ENCODE peak calls at places on chromosome 12, in nine cellular contexts. One of them, this sample, is unnamed.

GRCh38 chr12:121107681-121108080 is 25.0 kb upstream of the P2RX7 start:
- DNase-seq in left cardiac atrium: no peak
- DNase-seq in GM12865: no peak
- DNase-seq in right lobe of liver: no peak
- DNase-seq in Right ventricle myocardium inferior: no peak
- DNase-seq in head of caudate nucleus: no peak
- DNase-seq in activated CD4-positive, alpha-beta T cell treated with anti-CD3 and anti-CD28 coated beads, Interleukin-2, amount 10 ng/mL, durations not matched to agents 7 days and 5 days: no peak
- DNase-seq in EL: peak; percentile 70
- DNase-seq in endothelial cell: no peak
- DNase-seq in this sample: no peak

GRCh38 chr12:93167841-93168492 is 209.8 kb upstream of the NUDT4 start:
- DNase-seq in head of caudate nucleus: no peak
- DNase-seq in activated CD4-positive, alpha-beta T cell treated with anti-CD3 and anti-CD28 coated beads, Interleukin-2, amount 10 ng/mL, durations not matched to agents 7 days and 5 days: no peak
- DNase-seq in right lobe of liver: no peak
- DNase-seq in left cardiac atrium: no peak
- DNase-seq in endothelial cell: no peak
- DNase-seq in GM12865: peak; percentile 89
- DNase-seq in Right ventricle myocardium inferior: no peak
- DNase-seq in EL: no peak
- DNase-seq in this sample: no peak

GRCh38 chr12:117168976-117169375 is 21.3 kb downstream of the FBXO21 start:
- DNase-seq in endothelial cell: no peak
- DNase-seq in right lobe of liver: no peak
- DNase-seq in GM12865: no peak
- DNase-seq in EL: no peak
- DNase-seq in activated CD4-positive, alpha-beta T cell treated with anti-CD3 and anti-CD28 coated beads, Interleukin-2, amount 10 ng/mL, durations not matched to agents 7 days and 5 days: no peak
- DNase-seq in left cardiac atrium: no peak
- DNase-seq in head of caudate nucleus: no peak
- DNase-seq in Right ventricle myocardium inferior: no peak
- DNase-seq in this sample: no peak

GRCh38 chr12:54071942-54072341 is 18.3 kb downstream of the HOXC4 start:
- DNase-seq in GM12865: no peak
- DNase-seq in head of caudate nucleus: no peak
- DNase-seq in endothelial cell: no peak
- DNase-seq in activated CD4-positive, alpha-beta T cell treated with anti-CD3 and anti-CD28 coated beads, Interleukin-2, amount 10 ng/mL, durations not matched to agents 7 days and 5 days: no peak
- DNase-seq in right lobe of liver: no peak
- DNase-seq in left cardiac atrium: no peak
- DNase-seq in EL: no peak
- DNase-seq in Right ventricle myocardium inferior: no peak
- DNase-seq in this sample: no peak

GRCh38 chr12:26239508-26240328 is 44.3 kb downstream of the SSPN start:
- DNase-seq in endothelial cell: no peak
- DNase-seq in activated CD4-positive, alpha-beta T cell treated with anti-CD3 and anti-CD28 coated beads, Interleukin-2, amount 10 ng/mL, durations not matched to agents 7 days and 5 days: no peak
- DNase-seq in Right ventricle myocardium inferior: no peak
- DNase-seq in left cardiac atrium: peak; percentile 85
- DNase-seq in GM12865: no peak
- DNase-seq in head of caudate nucleus: peak; percentile 50
- DNase-seq in right lobe of liver: no peak
- DNase-seq in EL: peak; percentile 89
- DNase-seq in this sample: no peak

GRCh38 chr12:108119126-108119973 is 9.7 kb upstream of the WSCD2 start:
- DNase-seq in endothelial cell: no peak
- DNase-seq in head of caudate nucleus: no peak
- DNase-seq in Right ventricle myocardium inferior: no peak
- DNase-seq in right lobe of liver: no peak
- DNase-seq in EL: no peak
- DNase-seq in left cardiac atrium: no peak
- DNase-seq in GM12865: peak; percentile 71
- DNase-seq in activated CD4-positive, alpha-beta T cell treated with anti-CD3 and anti-CD28 coated beads, Interleukin-2, amount 10 ng/mL, durations not matched to agents 7 days and 5 days: peak; percentile 20
- DNase-seq in this sample: no peak

GRCh38 chr12:70535896-70536374 is 101.3 kb downstream of the PTPRB start:
- DNase-seq in activated CD4-positive, alpha-beta T cell treated with anti-CD3 and anti-CD28 coated beads, Interleukin-2, amount 10 ng/mL, durations not matched to agents 7 days and 5 days: no peak
- DNase-seq in EL: no peak
- DNase-seq in GM12865: no peak
- DNase-seq in Right ventricle myocardium inferior: no peak
- DNase-seq in left cardiac atrium: no peak
- DNase-seq in head of caudate nucleus: peak; percentile 63
- DNase-seq in right lobe of liver: no peak
- DNase-seq in endothelial cell: no peak
- DNase-seq in this sample: no peak

GRCh38 chr12:7555752-7556151 is 52.2 kb upstream of the CD163 start:
- DNase-seq in Right ventricle myocardium inferior: no peak
- DNase-seq in left cardiac atrium: no peak
- DNase-seq in GM12865: no peak
- DNase-seq in head of caudate nucleus: no peak
- DNase-seq in right lobe of liver: no peak
- DNase-seq in EL: peak; percentile 62
- DNase-seq in activated CD4-positive, alpha-beta T cell treated with anti-CD3 and anti-CD28 coated beads, Interleukin-2, amount 10 ng/mL, durations not matched to agents 7 days and 5 days: no peak
- DNase-seq in endothelial cell: no peak
- DNase-seq in this sample: no peak

GRCh38 chr12:50947932-50948331 is 4.4 kb upstream of the HIGD1C start:
- DNase-seq in GM12865: no peak
- DNase-seq in left cardiac atrium: no peak
- DNase-seq in endothelial cell: no peak
- DNase-seq in activated CD4-positive, alpha-beta T cell treated with anti-CD3 and anti-CD28 coated beads, Interleukin-2, amount 10 ng/mL, durations not matched to agents 7 days and 5 days: no peak
- DNase-seq in right lobe of liver: no peak
- DNase-seq in Right ventricle myocardium inferior: no peak
- DNase-seq in head of caudate nucleus: no peak
- DNase-seq in EL: no peak
- DNase-seq in this sample: no peak

GRCh38 chr12:96195845-96196451 is 1.8 kb downstream of the ELK3 start:
- DNase-seq in activated CD4-positive, alpha-beta T cell treated with anti-CD3 and anti-CD28 coated beads, Interleukin-2, amount 10 ng/mL, durations not matched to agents 7 days and 5 days: peak; percentile 38
- DNase-seq in EL: peak; percentile 84
- DNase-seq in GM12865: no peak
- DNase-seq in left cardiac atrium: peak; percentile 55
- DNase-seq in right lobe of liver: no peak
- DNase-seq in head of caudate nucleus: no peak
- DNase-seq in endothelial cell: no peak
- DNase-seq in Right ventricle myocardium inferior: no peak
- DNase-seq in this sample: peak; percentile 71

GRCh38 chr12:113142886-113143329 is 6.6 kb upstream of the CFAP73 start:
- DNase-seq in EL: no peak
- DNase-seq in head of caudate nucleus: no peak
- DNase-seq in right lobe of liver: no peak
- DNase-seq in left cardiac atrium: no peak
- DNase-seq in endothelial cell: no peak
- DNase-seq in activated CD4-positive, alpha-beta T cell treated with anti-CD3 and anti-CD28 coated beads, Interleukin-2, amount 10 ng/mL, durations not matched to agents 7 days and 5 days: no peak
- DNase-seq in GM12865: no peak
- DNase-seq in Right ventricle myocardium inferior: no peak
- DNase-seq in this sample: no peak

GRCh38 chr12:51744235-51744634 is 104.3 kb downstream of the FIGNL2 start:
- DNase-seq in activated CD4-positive, alpha-beta T cell treated with anti-CD3 and anti-CD28 coated beads, Interleukin-2, amount 10 ng/mL, durations not matched to agents 7 days and 5 days: no peak
- DNase-seq in EL: peak; percentile 15
- DNase-seq in right lobe of liver: no peak
- DNase-seq in GM12865: no peak
- DNase-seq in Right ventricle myocardium inferior: no peak
- DNase-seq in head of caudate nucleus: no peak
- DNase-seq in left cardiac atrium: no peak
- DNase-seq in endothelial cell: peak; percentile 9
- DNase-seq in this sample: no peak

GRCh38 chr12:131390408-131391100 is 320.3 kb upstream of the SFSWAP start:
- DNase-seq in Right ventricle myocardium inferior: no peak
- DNase-seq in head of caudate nucleus: no peak
- DNase-seq in GM12865: peak; percentile 23
- DNase-seq in activated CD4-positive, alpha-beta T cell treated with anti-CD3 and anti-CD28 coated beads, Interleukin-2, amount 10 ng/mL, durations not matched to agents 7 days and 5 days: peak; percentile 12
- DNase-seq in right lobe of liver: no peak
- DNase-seq in endothelial cell: peak; percentile 65
- DNase-seq in left cardiac atrium: no peak
- DNase-seq in EL: no peak
- DNase-seq in this sample: no peak

GRCh38 chr12:77402726-77403125 is 337.4 kb upstream of the E2F7 start:
- DNase-seq in GM12865: no peak
- DNase-seq in left cardiac atrium: no peak
- DNase-seq in activated CD4-positive, alpha-beta T cell treated with anti-CD3 and anti-CD28 coated beads, Interleukin-2, amount 10 ng/mL, durations not matched to agents 7 days and 5 days: no peak
- DNase-seq in right lobe of liver: no peak
- DNase-seq in head of caudate nucleus: no peak
- DNase-seq in endothelial cell: no peak
- DNase-seq in Right ventricle myocardium inferior: no peak
- DNase-seq in EL: peak; percentile 0
- DNase-seq in this sample: no peak

GRCh38 chr12:125329239-125330238 is 264.3 kb downstream of the AACS start:
- DNase-seq in GM12865: no peak
- DNase-seq in Right ventricle myocardium inferior: peak; percentile 30
- DNase-seq in right lobe of liver: no peak
- DNase-seq in left cardiac atrium: no peak
- DNase-seq in endothelial cell: no peak
- DNase-seq in head of caudate nucleus: no peak
- DNase-seq in activated CD4-positive, alpha-beta T cell treated with anti-CD3 and anti-CD28 coated beads, Interleukin-2, amount 10 ng/mL, durations not matched to agents 7 days and 5 days: no peak
- DNase-seq in EL: no peak
- DNase-seq in this sample: peak; percentile 56

GRCh38 chr12:41681898-41682297 is 462.8 kb downstream of the GXYLT1 start:
- DNase-seq in EL: no peak
- DNase-seq in GM12865: no peak
- DNase-seq in left cardiac atrium: no peak
- DNase-seq in endothelial cell: no peak
- DNase-seq in activated CD4-positive, alpha-beta T cell treated with anti-CD3 and anti-CD28 coated beads, Interleukin-2, amount 10 ng/mL, durations not matched to agents 7 days and 5 days: no peak
- DNase-seq in head of caudate nucleus: no peak
- DNase-seq in right lobe of liver: no peak
- DNase-seq in Right ventricle myocardium inferior: no peak
- DNase-seq in this sample: peak; percentile 24

GRCh38 chr12:13093191-13093849 is 10.1 kb downstream of the GSG1 start:
- DNase-seq in Right ventricle myocardium inferior: no peak
- DNase-seq in right lobe of liver: no peak
- DNase-seq in endothelial cell: no peak
- DNase-seq in left cardiac atrium: no peak
- DNase-seq in EL: peak; percentile 70
- DNase-seq in activated CD4-positive, alpha-beta T cell treated with anti-CD3 and anti-CD28 coated beads, Interleukin-2, amount 10 ng/mL, durations not matched to agents 7 days and 5 days: no peak
- DNase-seq in GM12865: no peak
- DNase-seq in head of caudate nucleus: no peak
- DNase-seq in this sample: peak; percentile 76

GRCh38 chr12:9509464-9510166 is 98.1 kb downstream of the KLRB1 start:
- DNase-seq in left cardiac atrium: no peak
- DNase-seq in head of caudate nucleus: no peak
- DNase-seq in EL: peak; percentile 72
- DNase-seq in GM12865: no peak
- DNase-seq in activated CD4-positive, alpha-beta T cell treated with anti-CD3 and anti-CD28 coated beads, Interleukin-2, amount 10 ng/mL, durations not matched to agents 7 days and 5 days: no peak
- DNase-seq in endothelial cell: no peak
- DNase-seq in Right ventricle myocardium inferior: no peak
- DNase-seq in right lobe of liver: no peak
- DNase-seq in this sample: no peak

GRCh38 chr12:97748298-97748697 is 285.7 kb downstream of the RMST start:
- DNase-seq in endothelial cell: no peak
- DNase-seq in Right ventricle myocardium inferior: no peak
- DNase-seq in left cardiac atrium: no peak
- DNase-seq in head of caudate nucleus: no peak
- DNase-seq in activated CD4-positive, alpha-beta T cell treated with anti-CD3 and anti-CD28 coated beads, Interleukin-2, amount 10 ng/mL, durations not matched to agents 7 days and 5 days: no peak
- DNase-seq in right lobe of liver: no peak
- DNase-seq in EL: no peak
- DNase-seq in GM12865: no peak
- DNase-seq in this sample: no peak

GRCh38 chr12:14910090-14910915 is 24.6 kb upstream of the MGP start:
- DNase-seq in activated CD4-positive, alpha-beta T cell treated with anti-CD3 and anti-CD28 coated beads, Interleukin-2, amount 10 ng/mL, durations not matched to agents 7 days and 5 days: no peak
- DNase-seq in right lobe of liver: no peak
- DNase-seq in head of caudate nucleus: no peak
- DNase-seq in left cardiac atrium: no peak
- DNase-seq in EL: no peak
- DNase-seq in endothelial cell: no peak
- DNase-seq in Right ventricle myocardium inferior: no peak
- DNase-seq in GM12865: no peak
- DNase-seq in this sample: no peak

GRCh38 chr12:84661732-84662326 is 250.8 kb downstream of the SLC6A15 start:
- DNase-seq in left cardiac atrium: no peak
- DNase-seq in right lobe of liver: no peak
- DNase-seq in activated CD4-positive, alpha-beta T cell treated with anti-CD3 and anti-CD28 coated beads, Interleukin-2, amount 10 ng/mL, durations not matched to agents 7 days and 5 days: no peak
- DNase-seq in EL: peak; percentile 14
- DNase-seq in head of caudate nucleus: no peak
- DNase-seq in Right ventricle myocardium inferior: no peak
- DNase-seq in endothelial cell: no peak
- DNase-seq in GM12865: no peak
- DNase-seq in this sample: no peak

GRCh38 chr12:125069616-125070015 is 4.4 kb downstream of the AACS start:
- DNase-seq in right lobe of liver: no peak
- DNase-seq in head of caudate nucleus: no peak
- DNase-seq in activated CD4-positive, alpha-beta T cell treated with anti-CD3 and anti-CD28 coated beads, Interleukin-2, amount 10 ng/mL, durations not matched to agents 7 days and 5 days: no peak
- DNase-seq in EL: no peak
- DNase-seq in Right ventricle myocardium inferior: no peak
- DNase-seq in GM12865: no peak
- DNase-seq in endothelial cell: no peak
- DNase-seq in left cardiac atrium: no peak
- DNase-seq in this sample: no peak

GRCh38 chr12:44247588-44247987 is 411.7 kb downstream of the TMEM117 start:
- DNase-seq in left cardiac atrium: no peak
- DNase-seq in EL: no peak
- DNase-seq in right lobe of liver: no peak
- DNase-seq in GM12865: no peak
- DNase-seq in head of caudate nucleus: no peak
- DNase-seq in Right ventricle myocardium inferior: no peak
- DNase-seq in endothelial cell: no peak
- DNase-seq in activated CD4-positive, alpha-beta T cell treated with anti-CD3 and anti-CD28 coated beads, Interleukin-2, amount 10 ng/mL, durations not matched to agents 7 days and 5 days: no peak
- DNase-seq in this sample: peak; percentile 13

GRCh38 chr12:64551676-64552075 is 58.6 kb upstream of the RASSF3 start:
- DNase-seq in left cardiac atrium: no peak
- DNase-seq in GM12865: no peak
- DNase-seq in head of caudate nucleus: no peak
- DNase-seq in EL: no peak
- DNase-seq in endothelial cell: no peak
- DNase-seq in right lobe of liver: no peak
- DNase-seq in activated CD4-positive, alpha-beta T cell treated with anti-CD3 and anti-CD28 coated beads, Interleukin-2, amount 10 ng/mL, durations not matched to agents 7 days and 5 days: no peak
- DNase-seq in Right ventricle myocardium inferior: no peak
- DNase-seq in this sample: no peak

GRCh38 chr12:127083028-127083949 is 1183.7 kb upstream of the TMEM132C start:
- DNase-seq in left cardiac atrium: no peak
- DNase-seq in EL: peak; percentile 78
- DNase-seq in endothelial cell: no peak
- DNase-seq in head of caudate nucleus: no peak
- DNase-seq in right lobe of liver: no peak
- DNase-seq in Right ventricle myocardium inferior: no peak
- DNase-seq in activated CD4-positive, alpha-beta T cell treated with anti-CD3 and anti-CD28 coated beads, Interleukin-2, amount 10 ng/mL, durations not matched to agents 7 days and 5 days: peak; percentile 51
- DNase-seq in GM12865: peak; percentile 85
- DNase-seq in this sample: no peak

GRCh38 chr12:59660148-59660547 is 64.3 kb downstream of the SLC16A7 start:
- DNase-seq in left cardiac atrium: no peak
- DNase-seq in head of caudate nucleus: no peak
- DNase-seq in Right ventricle myocardium inferior: no peak
- DNase-seq in EL: no peak
- DNase-seq in activated CD4-positive, alpha-beta T cell treated with anti-CD3 and anti-CD28 coated beads, Interleukin-2, amount 10 ng/mL, durations not matched to agents 7 days and 5 days: no peak
- DNase-seq in endothelial cell: no peak
- DNase-seq in GM12865: no peak
- DNase-seq in right lobe of liver: no peak
- DNase-seq in this sample: no peak

GRCh38 chr12:52442600-52443061 is 8.5 kb upstream of the KRT75 start:
- DNase-seq in EL: peak; percentile 97
- DNase-seq in right lobe of liver: peak; percentile 40
- DNase-seq in Right ventricle myocardium inferior: no peak
- DNase-seq in head of caudate nucleus: no peak
- DNase-seq in endothelial cell: no peak
- DNase-seq in GM12865: no peak
- DNase-seq in activated CD4-positive, alpha-beta T cell treated with anti-CD3 and anti-CD28 coated beads, Interleukin-2, amount 10 ng/mL, durations not matched to agents 7 days and 5 days: no peak
- DNase-seq in left cardiac atrium: peak; percentile 55
- DNase-seq in this sample: no peak

GRCh38 chr12:113453330-113453729 is 18.3 kb downstream of the LHX5 start:
- DNase-seq in activated CD4-positive, alpha-beta T cell treated with anti-CD3 and anti-CD28 coated beads, Interleukin-2, amount 10 ng/mL, durations not matched to agents 7 days and 5 days: no peak
- DNase-seq in EL: no peak
- DNase-seq in Right ventricle myocardium inferior: no peak
- DNase-seq in right lobe of liver: no peak
- DNase-seq in endothelial cell: no peak
- DNase-seq in head of caudate nucleus: no peak
- DNase-seq in GM12865: no peak
- DNase-seq in left cardiac atrium: no peak
- DNase-seq in this sample: no peak

GRCh38 chr12:33251548-33251947 is 188.1 kb downstream of the SYT10 start:
- DNase-seq in endothelial cell: no peak
- DNase-seq in activated CD4-positive, alpha-beta T cell treated with anti-CD3 and anti-CD28 coated beads, Interleukin-2, amount 10 ng/mL, durations not matched to agents 7 days and 5 days: no peak
- DNase-seq in EL: no peak
- DNase-seq in head of caudate nucleus: no peak
- DNase-seq in GM12865: no peak
- DNase-seq in Right ventricle myocardium inferior: no peak
- DNase-seq in right lobe of liver: no peak
- DNase-seq in left cardiac atrium: no peak
- DNase-seq in this sample: no peak

GRCh38 chr12:26798013-26798412 is 35.0 kb downstream of the ITPR2 start:
- DNase-seq in endothelial cell: no peak
- DNase-seq in head of caudate nucleus: no peak
- DNase-seq in EL: no peak
- DNase-seq in GM12865: no peak
- DNase-seq in Right ventricle myocardium inferior: no peak
- DNase-seq in left cardiac atrium: no peak
- DNase-seq in right lobe of liver: no peak
- DNase-seq in activated CD4-positive, alpha-beta T cell treated with anti-CD3 and anti-CD28 coated beads, Interleukin-2, amount 10 ng/mL, durations not matched to agents 7 days and 5 days: no peak
- DNase-seq in this sample: no peak

GRCh38 chr12:83945871-83946270 is 966.7 kb downstream of the SLC6A15 start:
- DNase-seq in head of caudate nucleus: no peak
- DNase-seq in right lobe of liver: no peak
- DNase-seq in endothelial cell: no peak
- DNase-seq in EL: peak; percentile 35
- DNase-seq in left cardiac atrium: no peak
- DNase-seq in activated CD4-positive, alpha-beta T cell treated with anti-CD3 and anti-CD28 coated beads, Interleukin-2, amount 10 ng/mL, durations not matched to agents 7 days and 5 days: no peak
- DNase-seq in Right ventricle myocardium inferior: no peak
- DNase-seq in GM12865: no peak
- DNase-seq in this sample: no peak

This sample was measured in WERI-Rb-1.